ENCODE peak calls at places on chromosome 5, in nine cellular contexts. One of them, this sample, is unnamed.

GRCh38 chr5:169742773-169743296 is 105.8 kb downstream of the DOCK2 start:
- DNase-seq in stimulated activated CD4-positive, alpha-beta T cell treated with anti-CD3 and anti-CD28 coated beads, Interleukin-12 subunit alpha, Interleukin-12 subunit beta, amount 100 ng/mL, for 4 hours: no peak
- DNase-seq in amniotic epithelial cell: peak; percentile 83
- DNase-seq in DMS 273 treated with DMSO at 0.1 percent for 48 hours: peak; percentile 42
- DNase-seq in lung: no peak
- DNase-seq in activated CD8-positive, alpha-beta memory T cell treated with anti-CD3 and anti-CD28 coated beads for 24 hours: no peak
- DNase-seq in memory B cell: no peak
- DNase-seq in astrocyte: peak; percentile 97
- DNase-seq in ecto neural progenitor cell: no peak
- DNase-seq in this sample: no peak

GRCh38 chr5:114101153-114101552 is 260.7 kb upstream of the KCNN2 start:
- DNase-seq in stimulated activated CD4-positive, alpha-beta T cell treated with anti-CD3 and anti-CD28 coated beads, Interleukin-12 subunit alpha, Interleukin-12 subunit beta, amount 100 ng/mL, for 4 hours: no peak
- DNase-seq in amniotic epithelial cell: peak; percentile 71
- DNase-seq in DMS 273 treated with DMSO at 0.1 percent for 48 hours: no peak
- DNase-seq in lung: no peak
- DNase-seq in activated CD8-positive, alpha-beta memory T cell treated with anti-CD3 and anti-CD28 coated beads for 24 hours: no peak
- DNase-seq in memory B cell: no peak
- DNase-seq in astrocyte: peak; percentile 16
- DNase-seq in ecto neural progenitor cell: no peak
- DNase-seq in this sample: no peak

GRCh38 chr5:10518352-10518751 is 45.5 kb upstream of the ANKRD33B start:
- DNase-seq in stimulated activated CD4-positive, alpha-beta T cell treated with anti-CD3 and anti-CD28 coated beads, Interleukin-12 subunit alpha, Interleukin-12 subunit beta, amount 100 ng/mL, for 4 hours: no peak
- DNase-seq in amniotic epithelial cell: peak; percentile 81
- DNase-seq in DMS 273 treated with DMSO at 0.1 percent for 48 hours: no peak
- DNase-seq in lung: no peak
- DNase-seq in activated CD8-positive, alpha-beta memory T cell treated with anti-CD3 and anti-CD28 coated beads for 24 hours: no peak
- DNase-seq in memory B cell: no peak
- DNase-seq in astrocyte: peak; percentile 85
- DNase-seq in ecto neural progenitor cell: no peak
- DNase-seq in this sample: no peak

GRCh38 chr5:138701678-138702077 is 51.5 kb upstream of the CTNNA1 start:
- DNase-seq in stimulated activated CD4-positive, alpha-beta T cell treated with anti-CD3 and anti-CD28 coated beads, Interleukin-12 subunit alpha, Interleukin-12 subunit beta, amount 100 ng/mL, for 4 hours: no peak
- DNase-seq in amniotic epithelial cell: peak; percentile 39
- DNase-seq in DMS 273 treated with DMSO at 0.1 percent for 48 hours: no peak
- DNase-seq in lung: no peak
- DNase-seq in activated CD8-positive, alpha-beta memory T cell treated with anti-CD3 and anti-CD28 coated beads for 24 hours: no peak
- DNase-seq in memory B cell: no peak
- DNase-seq in astrocyte: no peak
- DNase-seq in ecto neural progenitor cell: no peak
- DNase-seq in this sample: no peak

GRCh38 chr5:79956173-79956670 is 34.8 kb downstream of the MTX3 start:
- DNase-seq in stimulated activated CD4-positive, alpha-beta T cell treated with anti-CD3 and anti-CD28 coated beads, Interleukin-12 subunit alpha, Interleukin-12 subunit beta, amount 100 ng/mL, for 4 hours: no peak
- DNase-seq in amniotic epithelial cell: peak; percentile 2
- DNase-seq in DMS 273 treated with DMSO at 0.1 percent for 48 hours: no peak
- DNase-seq in lung: no peak
- DNase-seq in activated CD8-positive, alpha-beta memory T cell treated with anti-CD3 and anti-CD28 coated beads for 24 hours: no peak
- DNase-seq in memory B cell: no peak
- DNase-seq in astrocyte: peak; percentile 67
- DNase-seq in ecto neural progenitor cell: no peak
- DNase-seq in this sample: no peak

GRCh38 chr5:34674226-34674625 is 18.1 kb downstream of the RAI14 start:
- DNase-seq in stimulated activated CD4-positive, alpha-beta T cell treated with anti-CD3 and anti-CD28 coated beads, Interleukin-12 subunit alpha, Interleukin-12 subunit beta, amount 100 ng/mL, for 4 hours: no peak
- DNase-seq in amniotic epithelial cell: peak; percentile 91
- DNase-seq in DMS 273 treated with DMSO at 0.1 percent for 48 hours: no peak
- DNase-seq in lung: no peak
- DNase-seq in activated CD8-positive, alpha-beta memory T cell treated with anti-CD3 and anti-CD28 coated beads for 24 hours: no peak
- DNase-seq in memory B cell: no peak
- DNase-seq in astrocyte: peak; percentile 99
- DNase-seq in ecto neural progenitor cell: no peak
- DNase-seq in this sample: no peak

GRCh38 chr5:142175039-142175438 is 66.5 kb downstream of the NDFIP1 start:
- DNase-seq in stimulated activated CD4-positive, alpha-beta T cell treated with anti-CD3 and anti-CD28 coated beads, Interleukin-12 subunit alpha, Interleukin-12 subunit beta, amount 100 ng/mL, for 4 hours: no peak
- DNase-seq in amniotic epithelial cell: no peak
- DNase-seq in DMS 273 treated with DMSO at 0.1 percent for 48 hours: peak; percentile 7
- DNase-seq in lung: no peak
- DNase-seq in activated CD8-positive, alpha-beta memory T cell treated with anti-CD3 and anti-CD28 coated beads for 24 hours: peak; percentile 41
- DNase-seq in memory B cell: no peak
- DNase-seq in astrocyte: no peak
- DNase-seq in ecto neural progenitor cell: no peak
- DNase-seq in this sample: no peak

GRCh38 chr5:15376803-15377202 is 123.2 kb upstream of the FBXL7 start:
- DNase-seq in stimulated activated CD4-positive, alpha-beta T cell treated with anti-CD3 and anti-CD28 coated beads, Interleukin-12 subunit alpha, Interleukin-12 subunit beta, amount 100 ng/mL, for 4 hours: no peak
- DNase-seq in amniotic epithelial cell: peak; percentile 30
- DNase-seq in DMS 273 treated with DMSO at 0.1 percent for 48 hours: no peak
- DNase-seq in lung: no peak
- DNase-seq in activated CD8-positive, alpha-beta memory T cell treated with anti-CD3 and anti-CD28 coated beads for 24 hours: no peak
- DNase-seq in memory B cell: no peak
- DNase-seq in astrocyte: no peak
- DNase-seq in ecto neural progenitor cell: no peak
- DNase-seq in this sample: no peak